ENCODE peak calls at places on chromosomes 1 and 21, in six cellular contexts. G is fibroblast of lung, E is adipocyte, V is NT2/D1, I is HCT116, B is neural progenitor cell. Y is an unnamed sample.

GRCh38 chr1:215824245-215824644 is 257.1 kb downstream of the KCTD3 start:
- DNase-seq in V (peak; percentile 23), G (peak; percentile 6), E (peak; percentile 50), B (peak; percentile 31), I (no peak), Y (no peak)

GRCh38 chr1:37840711-37841110 is 18.7 kb downstream of the MTF1 start:
- DNase-seq in E (no peak), B (no peak), V (no peak), I (no peak), G (no peak), Y (no peak)

GRCh38 chr1:238960071-238960470 is 426.3 kb upstream of the CHRM3 start:
- DNase-seq in I (no peak), E (peak; percentile 87), B (no peak), V (no peak), G (peak; percentile 94), Y (no peak)

GRCh38 chr21:44428281-44428942 is 26.9 kb upstream of the LRRC3 start:
- DNase-seq in V (peak; percentile 80), B (no peak), I (peak; percentile 89), G (no peak), E (no peak), Y (peak; percentile 88)

GRCh38 chr1:56107278-56107643 is 472.1 kb downstream of the PLPP3 start:
- DNase-seq in E (no peak), V (no peak), I (no peak), B (no peak), G (no peak), Y (no peak)

GRCh38 chr1:224357626-224358124 is 996 bp downstream of the CNIH4 start:
- DNase-seq in B (peak; percentile 2), I (no peak), G (peak; percentile 31), E (peak; percentile 91), V (no peak), Y (no peak)

GRCh38 chr1:245654460-245655050 is 499.8 kb downstream of the KIF26B start:
- DNase-seq in V (peak; percentile 38), E (no peak), G (no peak), I (no peak), B (no peak), Y (no peak)

GRCh38 chr1:201480231-201481003 is 11.4 kb upstream of the PHLDA3 start:
- DNase-seq in E (no peak), B (peak; percentile 82), I (peak; percentile 92), G (peak; percentile 55), V (peak; percentile 91), Y (peak; percentile 95)

GRCh38 chr1:19179597-19180271 is 30.3 kb downstream of the UBR4 start:
- DNase-seq in B (peak; percentile 20), G (peak; percentile 16), E (peak; percentile 33), V (no peak), I (peak; percentile 3), Y (no peak)

GRCh38 chr21:32137266-32137665 is 141.6 kb downstream of the MIS18A start:
- DNase-seq in V (no peak), B (no peak), G (no peak), I (no peak), E (no peak), Y (no peak)

GRCh38 chr1:109197163-109198042 is 16.3 kb upstream of the SARS1 start:
- DNase-seq in B (no peak), E (peak; percentile 86), I (peak; percentile 69), G (peak; percentile 100), V (no peak), Y (no peak)

GRCh38 chr1:156055649-156056048 is 1.1 kb downstream of the LAMTOR2 start:
- DNase-seq in E (no peak), V (no peak), I (no peak), G (no peak), B (no peak), Y (no peak)
- H3K4me3 ChIP-seq in E (peak overlapping the region; percentile 91), V (peak overlapping the region; percentile 98), I (peak overlapping the region; percentile 89), G (peak overlapping the region; percentile 96), B (peak overlapping the region; percentile 90), Y (peak overlapping the region; percentile 98)

GRCh38 chr1:101130673-101131072 is 105.1 kb upstream of the DPH5 start:
- DNase-seq in G (peak; percentile 77), V (no peak), E (no peak), B (no peak), I (no peak), Y (no peak)

GRCh38 chr1:101129975-101130374 is 104.4 kb upstream of the DPH5 start:
- DNase-seq in G (no peak), I (no peak), V (no peak), B (no peak), E (no peak), Y (no peak)

GRCh38 chr1:101131239-101131924 is 105.4 kb upstream of the S1PR1 start:
- DNase-seq in G (no peak), V (no peak), E (no peak), I (no peak), B (no peak), Y (no peak)

GRCh38 chr1:101128211-101128727 is 102.7 kb upstream of the DPH5 start:
- DNase-seq in E (no peak), I (no peak), G (no peak), V (no peak), B (no peak), Y (no peak)

DNA sequence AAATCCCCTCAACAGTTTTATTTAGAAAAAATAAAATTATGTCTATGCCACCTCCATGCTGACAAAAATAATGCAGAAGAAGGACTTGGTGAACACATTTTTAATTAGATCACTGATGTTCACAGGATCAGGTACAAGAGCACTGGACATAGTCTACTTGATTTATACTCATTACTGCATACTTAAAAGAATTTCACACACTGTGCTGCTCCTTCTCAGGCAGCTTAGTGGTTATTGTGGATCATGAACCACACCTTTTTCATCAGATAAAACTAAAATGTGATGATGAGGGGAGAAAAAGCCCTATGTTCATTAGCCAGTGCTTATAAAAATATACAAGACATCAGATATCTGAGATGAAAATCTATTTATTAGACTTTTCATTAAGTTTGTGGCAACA is 103.3 kb upstream of the DPH5 start:
- DNase-seq in V (no peak), G (no peak), B (no peak), I (no peak), E (no peak), Y (no peak)
- H3K9ac ChIP-seq in V (no peak overlapping the region), G (no peak overlapping the region), B (no peak overlapping the region), I (no peak overlapping the region), E (no peak overlapping the region), Y (no peak overlapping the region)

DNA sequence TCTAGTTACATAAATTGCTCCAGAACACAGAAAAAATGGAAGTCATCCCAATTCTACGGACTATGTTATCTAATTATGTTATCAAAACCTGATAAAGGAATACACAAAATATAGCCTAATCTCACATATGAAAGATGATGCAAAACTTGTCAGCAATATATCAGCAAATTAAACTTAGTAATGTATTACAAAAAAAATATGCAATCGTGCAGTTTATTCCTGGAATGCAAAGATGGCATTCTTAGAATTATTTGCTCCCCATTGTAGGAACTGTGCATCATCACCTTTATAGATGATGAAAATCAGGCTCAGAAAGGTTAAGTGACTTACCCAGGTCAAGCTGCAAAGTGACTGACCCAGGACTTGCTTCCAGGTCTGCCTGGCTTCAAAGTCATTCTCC is 7.8 kb downstream of the FOXE3 start:
- DNase-seq in G (no peak), B (no peak), I (no peak), E (no peak), V (no peak), Y (no peak)
- H3K4me3 ChIP-seq in G (no peak overlapping the region), B (no peak overlapping the region), I (no peak overlapping the region), E (no peak overlapping the region), V (no peak overlapping the region), Y (no peak overlapping the region)

DNA sequence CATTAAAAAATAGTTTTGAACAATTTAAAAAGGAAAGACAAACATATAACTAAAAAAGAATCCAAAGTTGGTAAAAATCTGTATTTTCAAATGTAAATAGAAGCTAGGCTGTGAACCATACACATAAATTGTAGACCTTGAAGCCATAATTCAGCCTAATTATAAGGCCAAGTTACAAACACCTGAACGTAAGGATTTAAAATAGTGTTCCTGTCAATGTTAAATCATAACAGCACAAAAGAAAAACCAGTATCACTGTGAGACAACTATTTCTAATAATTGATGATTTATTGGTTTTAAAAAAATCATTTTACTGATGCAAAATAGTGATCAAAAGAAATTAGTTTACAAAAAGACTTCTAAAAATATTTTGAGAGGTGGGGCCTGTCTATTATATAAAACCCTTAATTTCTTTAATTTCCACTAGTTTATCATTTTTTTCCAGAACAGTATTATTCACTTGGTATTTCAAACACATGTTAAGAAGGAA is 4.4 kb downstream of the IRF2BP2 start:
- DNase-seq in I (no peak), G (no peak), B (no peak), V (no peak), E (no peak), Y (no peak)
- H3K9ac ChIP-seq in I (peak overlapping the region; percentile 33), G (peak overlapping the region; percentile 95), B (no peak overlapping the region), V (no peak overlapping the region), E (peak overlapping the region; percentile 96), Y (peak overlapping the region; percentile 100)

DNA sequence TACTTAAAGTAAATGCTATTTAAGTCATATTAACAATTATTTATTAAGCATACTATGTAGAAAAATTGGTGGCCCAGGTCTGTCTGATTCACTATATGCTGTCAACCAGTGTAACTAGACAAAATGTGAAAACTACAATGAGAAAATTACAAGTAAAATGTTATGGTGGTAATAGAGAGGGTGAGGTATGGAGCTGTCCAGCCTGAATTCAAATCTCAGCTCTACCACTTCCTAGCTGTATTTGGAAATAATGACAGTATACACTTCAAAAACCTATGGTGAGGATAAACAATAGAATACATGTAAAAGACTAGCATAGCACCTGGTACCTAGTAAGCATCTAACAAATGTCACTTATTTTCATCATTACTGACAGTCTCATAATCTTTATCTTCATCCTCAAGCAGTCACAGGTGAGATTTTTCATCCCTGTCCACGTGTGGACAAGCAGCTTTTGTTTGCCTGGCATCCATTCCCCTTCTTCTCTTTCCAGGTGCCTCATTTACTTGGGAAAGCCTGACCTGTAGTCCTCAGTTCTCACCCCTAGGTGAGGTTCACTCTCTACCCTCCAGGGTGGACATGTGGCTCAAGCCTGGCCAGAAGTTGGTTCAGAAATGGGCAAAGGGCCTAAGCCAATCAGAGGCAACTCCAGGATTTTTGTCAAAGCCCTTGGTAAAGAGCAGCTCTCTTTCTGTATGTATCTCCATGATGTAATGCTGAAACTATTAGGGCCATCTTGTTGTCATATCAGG is 29.5 kb downstream of the EGLN1 start:
- DNase-seq in E (no peak), V (no peak), B (no peak), I (no peak), G (no peak), Y (no peak)
- H3K4me3 ChIP-seq in E (no peak overlapping the region), V (no peak overlapping the region), B (no peak overlapping the region), I (no peak overlapping the region), G (no peak overlapping the region), Y (no peak overlapping the region)